ENCODE peak calls at places on chromosome 7, in seven cellular contexts. S is A549, I is AG04450, M is hepatocyte, G is psoas muscle, R is adrenal gland, V is suprapubic skin. T is an unnamed sample.

GRCh38 chr7:127154958-127155357 is 97.8 kb downstream of the GRM8 start:
- DNase-seq in S (no peak), I (no peak), M (no peak), G (no peak), R (no peak), V (no peak), T (no peak)

GRCh38 chr7:105387621-105388372 is 924 bp downstream of the SRPK2 start:
- DNase-seq in S (peak; percentile 55), I (no peak), M (peak; percentile 68), G (peak; percentile 68), R (peak; percentile 76), V (peak; percentile 73), T (no peak)

GRCh38 chr7:151008511-151009323 is 15.6 kb downstream of the ATG9B start:
- DNase-seq in S (peak; percentile 50), I (no peak), M (peak; percentile 64), G (peak; percentile 71), R (peak; percentile 75), V (no peak), T (no peak)

GRCh38 chr7:129351320-129351719 is 82.9 kb upstream of the STRIP2 start:
- DNase-seq in S (no peak), I (no peak), M (no peak), G (no peak), R (no peak), V (no peak), T (no peak)

GRCh38 chr7:88183051-88183450 is 36.8 kb downstream of the SRI start:
- DNase-seq in S (no peak), I (no peak), M (no peak), G (no peak), R (no peak), V (no peak), T (peak; percentile 16)

GRCh38 chr7:41967156-41967555 is 264.3 kb upstream of the INHBA start:
- DNase-seq in S (no peak), I (no peak), M (no peak), G (no peak), R (no peak), V (no peak), T (no peak)

GRCh38 chr7:16657656-16658279 is 11.8 kb downstream of the BZW2 start:
- DNase-seq in S (peak; percentile 77), I (peak; percentile 85), M (peak; percentile 70), G (peak; percentile 30), R (no peak), V (no peak), T (no peak)

GRCh38 chr7:24401628-24402593 is 117.9 kb downstream of the NPY start:
- DNase-seq in S (peak; percentile 30), I (no peak), M (peak; percentile 41), G (no peak), R (no peak), V (no peak), T (no peak)

GRCh38 chr7:79713281-79713680 is 259.8 kb upstream of the MAGI2 start:
- DNase-seq in S (no peak), I (no peak), M (no peak), G (no peak), R (no peak), V (no peak), T (no peak)

GRCh38 chr7:135150072-135150782 is 2.4 kb downstream of the TMEM140 start:
- DNase-seq in S (no peak), I (no peak), M (no peak), G (peak; percentile 38), R (no peak), V (no peak), T (no peak)

GRCh38 chr7:110685899-110686298 is 405.0 kb upstream of the LRRN3 start:
- DNase-seq in S (no peak), I (no peak), M (no peak), G (no peak), R (no peak), V (no peak), T (no peak)

GRCh38 chr7:105806592-105807266 is 69.7 kb downstream of the ATXN7L1 start:
- DNase-seq in S (peak; percentile 43), I (no peak), M (peak; percentile 49), G (no peak), R (peak; percentile 74), V (no peak), T (no peak)

GRCh38 chr7:45151131-45151684 is 6.4 kb upstream of the RAMP3 start:
- DNase-seq in S (no peak), I (no peak), M (no peak), G (no peak), R (no peak), V (peak; percentile 43), T (no peak)

GRCh38 chr7:14394786-14395185 is 405.3 kb upstream of the ETV1 start:
- DNase-seq in S (no peak), I (no peak), M (no peak), G (no peak), R (no peak), V (no peak), T (no peak)

GRCh38 chr7:23462846-23463245 is 7.4 kb downstream of the IGF2BP3 start:
- DNase-seq in S (peak; percentile 45), I (no peak), M (peak; percentile 37), G (no peak), R (no peak), V (no peak), T (no peak)

GRCh38 chr7:155542276-155542675 is 4.1 kb downstream of the CNPY1 start:
- DNase-seq in S (no peak), I (no peak), M (no peak), G (no peak), R (no peak), V (no peak), T (no peak)

GRCh38 chr7:55026086-55026790 is 7.4 kb downstream of the EGFR start:
- DNase-seq in S (no peak), I (no peak), M (no peak), G (no peak), R (no peak), V (no peak), T (no peak)

GRCh38 chr7:149205690-149206381 is 10.5 kb downstream of the ZNF282 start:
- DNase-seq in S (no peak), I (no peak), M (no peak), G (no peak), R (no peak), V (no peak), T (no peak)

GRCh38 chr7:76233538-76234281 is 32.0 kb downstream of the SRRM3 start:
- DNase-seq in S (peak; percentile 48), I (no peak), M (no peak), G (no peak), R (no peak), V (no peak), T (no peak)

GRCh38 chr7:13984831-13985685 is 4.4 kb downstream of the ETV1 start:
- DNase-seq in S (no peak), I (no peak), M (no peak), G (no peak), R (no peak), V (no peak), T (no peak)

GRCh38 chr7:99102361-99102760 is 41.5 kb downstream of the SMURF1 start:
- DNase-seq in S (no peak), I (no peak), M (no peak), G (no peak), R (no peak), V (no peak), T (no peak)

GRCh38 chr7:112204776-112205347 is 1.3 kb downstream of the DOCK4 start:
- DNase-seq in S (no peak), I (no peak), M (peak; percentile 8), G (no peak), R (no peak), V (no peak), T (no peak)

GRCh38 chr7:139487366-139488080 is 4.0 kb upstream of the KLRG2 start:
- DNase-seq in S (no peak), I (no peak), M (no peak), G (no peak), R (no peak), V (no peak), T (no peak)
- H3K27ac ChIP-seq in S (no peak overlapping the region), I (no peak overlapping the region), M (no peak overlapping the region), G (no peak overlapping the region), R (no peak overlapping the region), V (no peak overlapping the region), T (no peak overlapping the region)

DNA sequence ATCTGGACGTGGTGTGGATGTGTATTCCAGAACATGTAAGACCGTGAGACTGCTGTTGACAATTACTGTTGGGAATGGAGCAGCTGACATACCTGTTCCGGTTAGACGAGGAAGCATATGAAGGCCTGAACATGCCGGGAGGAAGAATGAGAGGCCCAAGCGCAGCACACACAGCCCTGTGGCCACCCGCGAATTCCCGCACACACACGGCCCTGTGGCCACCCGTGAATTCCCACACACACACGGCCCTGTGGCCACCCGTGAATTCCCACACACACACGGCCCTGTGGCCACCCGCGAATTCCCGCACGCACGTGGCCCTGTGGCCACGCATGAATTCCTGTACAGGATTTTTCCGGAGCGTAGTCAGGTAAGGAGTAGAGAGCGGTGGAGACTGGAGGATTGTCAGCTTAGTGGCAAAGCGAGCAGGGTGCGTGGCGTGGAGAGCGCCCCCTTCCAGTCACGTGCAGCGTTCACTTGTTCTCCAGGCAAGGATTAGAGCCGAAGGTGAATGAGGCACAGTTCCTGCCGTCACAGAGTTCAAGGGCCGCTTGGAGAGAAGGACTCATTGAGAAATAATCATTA is 9.5 kb upstream of the SUN1 start:
- DNase-seq in S (no peak), I (no peak), M (no peak), G (no peak), R (no peak), V (no peak), T (no peak)
- H3K27ac ChIP-seq in S (no peak overlapping the region), I (no peak overlapping the region), M (no peak overlapping the region), G (peak overlapping the region; percentile 96), R (no peak overlapping the region), V (no peak overlapping the region), T (peak overlapping the region; percentile 55)

DNA sequence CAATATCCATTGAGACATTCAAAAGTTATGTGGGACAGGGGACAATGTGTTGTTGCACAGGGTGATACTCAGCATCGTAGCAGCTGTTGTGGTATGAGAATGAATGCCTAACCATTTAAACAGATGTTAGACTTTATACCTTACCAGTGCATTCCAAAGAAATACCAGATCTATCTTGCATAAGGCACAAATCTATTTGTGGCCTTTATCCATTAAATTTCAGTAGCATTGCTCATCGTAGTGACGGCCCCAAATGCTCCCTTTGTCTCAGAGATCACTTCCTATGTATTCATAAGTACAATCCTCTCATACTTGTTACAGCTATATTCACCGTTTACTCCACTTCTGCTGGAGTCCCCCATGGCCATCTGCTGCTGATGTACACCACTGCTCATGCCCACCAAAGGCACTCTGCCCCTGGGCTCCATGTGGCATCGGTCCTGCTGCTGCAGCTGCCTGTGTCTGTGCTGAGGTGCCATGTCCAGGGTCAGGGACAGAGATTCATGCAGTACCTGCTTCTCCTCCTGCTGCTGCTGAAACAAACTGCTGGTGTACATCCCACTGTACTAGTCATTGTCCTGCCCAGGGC is 96.3 kb downstream of the CPED1 start:
- DNase-seq in S (peak; percentile 16), I (peak; percentile 90), M (no peak), G (peak; percentile 26), R (no peak), V (no peak), T (peak; percentile 20)
- H3K27ac ChIP-seq in S (peak overlapping the region; percentile 6), I (peak overlapping the region; percentile 97), M (no peak overlapping the region), G (peak overlapping the region; percentile 56), R (peak overlapping the region; percentile 36), V (no peak overlapping the region), T (peak overlapping the region; percentile 91)

GRCh38 chr7:5699951-5700384 is 81.5 kb downstream of the RNF216 start:
- DNase-seq in S (no peak), I (no peak), M (no peak), G (no peak), R (peak; percentile 67), V (no peak), T (no peak)
- H3K27ac ChIP-seq in S (peak overlapping the region; percentile 12), I (peak overlapping the region; percentile 73), M (peak overlapping the region; percentile 31), G (no peak overlapping the region), R (no peak overlapping the region), V (peak overlapping the region; percentile 49), T (no peak overlapping the region)

GRCh38 chr7:73880755-73881328 is 19.9 kb downstream of the TMEM270 start:
- DNase-seq in S (no peak), I (no peak), M (no peak), G (no peak), R (no peak), V (no peak), T (no peak)
- H3K27ac ChIP-seq in S (no peak overlapping the region), I (no peak overlapping the region), M (no peak overlapping the region), G (no peak overlapping the region), R (no peak overlapping the region), V (peak overlapping the region; percentile 82), T (no peak overlapping the region)